ENCODE peak calls at places on chromosomes 4 and X, in five cellular contexts. Y is SK-N-SH, X is K562, B is HepG2, P is GM12878. R is an unnamed sample.

GRCh38 chr4:105767579-105767978 is 59.0 kb downstream of the GSTCD start:
- DNase-seq in Y (no peak), X (no peak), B (peak), P (no peak), R (no peak)

GRCh38 chrX:108437789-108438623 is at the start of gene COL4A6:
- DNase-seq in Y (no peak), X (peak), B (peak), P (no peak), R (peak)

GRCh38 chr4:88610771-88611170 is 18.5 kb downstream of the HERC3 start:
- DNase-seq in Y (no peak), X (no peak), B (no peak), P (no peak), R (no peak)

GRCh38 chrX:96407043-96407442 is 277.6 kb upstream of the DIAPH2 start:
- DNase-seq in Y (no peak), X (no peak), B (peak), P (no peak), R (no peak)

GRCh38 chr4:184142121-184143000 is 75.3 kb downstream of the ENPP6 start:
- DNase-seq in Y (no peak), X (no peak), B (no peak), P (no peak), R (no peak)

GRCh38 chr4:166501941-166502382 is 628.9 kb downstream of the TLL1 start:
- DNase-seq in Y (peak), X (peak), B (peak), P (no peak), R (peak)

GRCh38 chrX:109839694-109840358 is 106.8 kb upstream of the ACSL4 start:
- DNase-seq in Y (no peak), X (peak), B (no peak), P (no peak), R (peak)

GRCh38 chrX:40543661-40544328 is 37.0 kb upstream of the ATP6AP2 start:
- DNase-seq in Y (peak), X (peak), B (peak), P (peak), R (no peak)

GRCh38 chr4:107989537-107990386 is at the start of gene HADH:
- DNase-seq in Y (peak), X (peak), B (peak), P (peak), R (peak)

GRCh38 chr4:133154725-133155124 is 5.6 kb downstream of the PCDH10 start:
- DNase-seq in Y (peak), X (no peak), B (peak), P (no peak), R (no peak)

GRCh38 chr4:130563185-130563890 is 1467.4 kb downstream of the C4orf33 start:
- DNase-seq in Y (peak), X (no peak), B (peak), P (no peak), R (peak)

GRCh38 chrX:50721771-50722521 is 92.0 kb downstream of the SHROOM4 start:
- DNase-seq in Y (no peak), X (no peak), B (no peak), P (no peak), R (no peak)

GRCh38 chr4:128376303-128376702 is 88.7 kb upstream of the PGRMC2 start:
- DNase-seq in Y (no peak), X (no peak), B (no peak), P (no peak), R (no peak)

GRCh38 chr4:165326831-165327210 is 648 bp upstream of the MSMO1 start:
- DNase-seq in Y (peak), X (peak), B (peak), P (no peak), R (no peak)

GRCh38 chr4:86036729-86037128 is 323.1 kb downstream of the MAPK10 start:
- DNase-seq in Y (no peak), X (no peak), B (no peak), P (no peak), R (no peak)

GRCh38 chrX:147770858-147771257 is 140.9 kb upstream of the FMR1 start:
- DNase-seq in Y (no peak), X (no peak), B (no peak), P (no peak), R (no peak)

GRCh38 chr4:94926936-94927335 is 169.2 kb downstream of the BMPR1B start:
- DNase-seq in Y (no peak), X (no peak), B (no peak), P (no peak), R (no peak)

GRCh38 chrX:56729152-56729557 is at the start of gene NBDY:
- DNase-seq in Y (peak), X (peak), B (no peak), P (no peak), R (peak)

GRCh38 chr4:39227906-39228305 is 45.6 kb downstream of the WDR19 start:
- DNase-seq in Y (no peak), X (no peak), B (no peak), P (no peak), R (no peak)

GRCh38 chr4:182289809-182290208 is 46.6 kb downstream of the TENM3 start:
- DNase-seq in Y (no peak), X (no peak), B (no peak), P (no peak), R (no peak)

GRCh38 chr4:104457308-104457981 is 37.2 kb downstream of the CXXC4 start:
- DNase-seq in Y (no peak), X (no peak), B (no peak), P (no peak), R (no peak)

GRCh38 chr4:16443504-16444088 is 217.3 kb upstream of the TAPT1 start:
- DNase-seq in Y (peak), X (peak), B (peak), P (no peak), R (no peak)

GRCh38 chrX:9231491-9231890 is 197.6 kb upstream of the FAM9B start:
- DNase-seq in Y (no peak), X (no peak), B (no peak), P (no peak), R (no peak)

GRCh38 chr4:186685744-186686143 is 37.9 kb downstream of the FAT1 start:
- DNase-seq in Y (no peak), X (no peak), B (peak), P (no peak), R (no peak)

GRCh38 chrX:40462797-40463196 is 118.0 kb upstream of the ATP6AP2 start:
- DNase-seq in Y (no peak), X (no peak), B (no peak), P (no peak), R (no peak)

GRCh38 chr4:175790067-175790466 is 22.0 kb downstream of the GPM6A start:
- DNase-seq in Y (no peak), X (no peak), B (no peak), P (no peak), R (no peak)

GRCh38 chrX:72716766-72717165 is 2.7 kb upstream of the PHKA1 start:
- DNase-seq in Y (no peak), X (no peak), B (peak), P (no peak), R (no peak)

GRCh38 chr4:147682755-147683154 is 1.2 kb downstream of the PRMT9 start:
- DNase-seq in Y (peak), X (no peak), B (no peak), P (no peak), R (no peak)

GRCh38 chr4:62814510-62815047 is 1594.7 kb downstream of the TECRL start:
- DNase-seq in Y (no peak), X (no peak), B (no peak), P (no peak), R (no peak)

GRCh38 chr4:103098331-103098730 is 1.3 kb downstream of the BDH2 start:
- DNase-seq in Y (no peak), X (no peak), B (no peak), P (no peak), R (no peak)

GRCh38 chrX:80812176-80812575 is 2.5 kb upstream of the BRWD3 start:
- DNase-seq in Y (peak), X (no peak), B (peak), P (no peak), R (no peak)

GRCh38 chr4:185710487-185710995 is 101.5 kb downstream of the SORBS2 start:
- DNase-seq in Y (no peak), X (no peak), B (no peak), P (no peak), R (no peak)

GRCh38 chr4:37453004-37453360 is 208.4 kb downstream of the NWD2 start:
- DNase-seq in Y (peak), X (peak), B (peak), P (peak), R (peak)

GRCh38 chr4:108900018-108900417 is 137.2 kb upstream of the ETNPPL start:
- DNase-seq in Y (no peak), X (no peak), B (no peak), P (no peak), R (no peak)

GRCh38 chrX:56366901-56367300 is 134.7 kb downstream of the KLF8 start:
- DNase-seq in Y (no peak), X (no peak), B (no peak), P (no peak), R (no peak)

GRCh38 chrX:133265331-133265730 is 47.2 kb upstream of the TFDP3 start:
- DNase-seq in Y (no peak), X (no peak), B (peak), P (no peak), R (peak)
- TF ChIP-seq GABPA in Y (no peak), X (no peak), B (no peak), P (no peak), R (no peak)

GRCh38 chr4:53100801-53101581 is 238.9 kb downstream of the RASL11B start:
- DNase-seq in Y (no peak), X (no peak), B (no peak), P (no peak), R (no peak)
- TF ChIP-seq MAX in Y (no peak), X (no peak), B (no peak), P (no peak), R (no peak)

GRCh38 chr4:15414601-15415091 is 13.2 kb upstream of the C1QTNF7 start:
- DNase-seq in Y (no peak), X (no peak), B (no peak), P (no peak), R (no peak)
- TF ChIP-seq GABPA in Y (no peak), X (no peak), B (no peak), P (no peak), R (no peak)

GRCh38 chr4:142366821-142367220 is 479.3 kb downstream of the INPP4B start:
- DNase-seq in Y (no peak), X (no peak), B (no peak), P (no peak), R (no peak)
- TF ChIP-seq MAX in Y (no peak), X (no peak), B (no peak), P (no peak), R (no peak)

GRCh38 chrX:132266583-132267355 is 47.5 kb upstream of the RAP2C start:
- DNase-seq in Y (no peak), X (no peak), B (no peak), P (no peak), R (no peak)
- TF ChIP-seq GABPA in Y (no peak), X (no peak), B (no peak), P (no peak), R (no peak)

DNA sequence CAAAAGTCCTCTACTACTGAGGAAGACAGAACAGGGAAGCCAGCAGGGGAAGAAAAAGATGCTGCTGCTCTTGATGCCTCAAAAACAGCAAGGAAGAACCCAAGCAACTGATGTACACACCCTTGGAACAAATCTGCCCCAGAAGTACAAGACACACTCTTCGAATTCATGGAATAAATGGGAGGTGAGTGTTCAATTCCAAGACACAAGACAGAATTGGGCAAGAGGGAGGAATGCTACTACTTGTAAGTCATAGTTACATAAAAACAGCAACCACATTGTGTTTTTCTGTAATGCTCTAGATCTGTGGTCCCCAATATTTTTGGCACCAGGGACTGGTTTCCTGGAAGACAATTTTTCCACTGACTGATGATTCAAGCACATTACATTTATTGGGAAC is 58.0 kb upstream of the H2AZ1 start:
- DNase-seq in Y (no peak), X (no peak), B (no peak), P (no peak), R (no peak)
- TF ChIP-seq MAX in Y (no peak), X (no peak), B (no peak), P (no peak), R (no peak)

GRCh38 chr4:6451309-6451708 is 21.1 kb downstream of the PPP2R2C start:
- DNase-seq in Y (no peak), X (no peak), B (no peak), P (no peak), R (no peak)

GRCh38 chr4:6452116-6452896 is 20.1 kb downstream of the PPP2R2C start:
- DNase-seq in Y (no peak), X (no peak), B (no peak), P (no peak), R (no peak)

GRCh38 chr4:6453688-6453990 is 18.8 kb downstream of the PPP2R2C start:
- DNase-seq in Y (no peak), X (no peak), B (no peak), P (no peak), R (no peak)

GRCh38 chr4:6454112-6454910 is 18.1 kb downstream of the PPP2R2C start:
- DNase-seq in Y (no peak), X (no peak), B (no peak), P (no peak), R (no peak)

GRCh38 chr4:6452897-6453687 is 19.3 kb downstream of the PPP2R2C start:
- DNase-seq in Y (no peak), X (no peak), B (no peak), P (no peak), R (no peak)
- TF ChIP-seq GABPA in Y (no peak), X (no peak), B (no peak), P (no peak), R (no peak)

GRCh38 chrX:34406580-34406979 is 250.5 kb downstream of the TMEM47 start:
- DNase-seq in Y (no peak), X (no peak), B (no peak), P (no peak), R (no peak)
- TF ChIP-seq MAX in Y (no peak), X (no peak), B (no peak), P (no peak), R (no peak)

R was measured in H1.